ENCODE peak calls at places on chromosomes 13 and 19, in nine cellular contexts. A, P, Q, L, Y, C, F, X and B are unnamed samples.

GRCh38 chr19:55549500-55550320 is 4.4 kb upstream of the SBK3 start:
- DNase-seq in A (no peak), P (no peak), Q (no peak), L (peak; percentile 83), Y (no peak), C (no peak), F (peak; percentile 76), X (no peak), B (no peak)

GRCh38 chr13:71577127-71577526 is 289.9 kb downstream of the DACH1 start:
- DNase-seq in A (no peak), P (no peak), Q (no peak), L (no peak), Y (no peak), C (no peak), F (peak; percentile 12), X (no peak), B (no peak)

GRCh38 chr13:98738213-98738612 is 14.3 kb downstream of the SLC15A1 start:
- DNase-seq in A (no peak), P (no peak), Q (no peak), L (peak; percentile 57), Y (no peak), C (no peak), F (no peak), X (no peak), B (no peak)

GRCh38 chr19:16315825-16316505 is 8.7 kb upstream of the KLF2 start:
- DNase-seq in A (peak; percentile 78), P (no peak), Q (peak; percentile 75), L (no peak), Y (no peak), C (peak; percentile 84), F (peak; percentile 56), X (peak; percentile 52), B (no peak)

GRCh38 chr19:41994521-41994971 is 516 bp upstream of the ATP1A3 start:
- DNase-seq in A (no peak), P (no peak), Q (no peak), L (no peak), Y (no peak), C (no peak), F (no peak), X (no peak), B (no peak)

GRCh38 chr13:28532226-28533048 is 37.5 kb upstream of the FLT1 start:
- DNase-seq in A (no peak), P (peak; percentile 25), Q (no peak), L (peak; percentile 74), Y (no peak), C (peak; percentile 49), F (no peak), X (peak; percentile 53), B (no peak)

GRCh38 chr13:106474906-106475305 is 60.6 kb downstream of the EFNB2 start:
- DNase-seq in A (no peak), P (no peak), Q (no peak), L (peak; percentile 67), Y (no peak), C (no peak), F (no peak), X (no peak), B (no peak)

GRCh38 chr19:8519388-8519787 is 5.4 kb upstream of the ZNF414 start:
- DNase-seq in A (no peak), P (no peak), Q (no peak), L (no peak), Y (no peak), C (no peak), F (no peak), X (no peak), B (no peak)

GRCh38 chr19:32719611-32720059 is at the start of gene TDRD12:
- DNase-seq in A (no peak), P (no peak), Q (no peak), L (peak; percentile 75), Y (no peak), C (peak; percentile 78), F (no peak), X (no peak), B (no peak)

GRCh38 chr13:28534801-28535200 is 39.9 kb upstream of the FLT1 start:
- DNase-seq in A (no peak), P (no peak), Q (no peak), L (no peak), Y (no peak), C (no peak), F (no peak), X (no peak), B (no peak)

GRCh38 chr13:107808388-107808787 is 406.9 kb downstream of the LIG4 start:
- DNase-seq in A (no peak), P (no peak), Q (no peak), L (no peak), Y (no peak), C (no peak), F (no peak), X (no peak), B (no peak)

GRCh38 chr13:74461011-74461410 is 326.8 kb upstream of the KLF12 start:
- DNase-seq in A (no peak), P (no peak), Q (no peak), L (no peak), Y (no peak), C (no peak), F (no peak), X (no peak), B (no peak)

GRCh38 chr13:101511161-101511560 is 58.7 kb downstream of the ITGBL1 start:
- DNase-seq in A (no peak), P (no peak), Q (no peak), L (no peak), Y (no peak), C (no peak), F (no peak), X (no peak), B (no peak)

GRCh38 chr19:33641956-33642498 is 20.3 kb downstream of the CHST8 start:
- DNase-seq in A (no peak), P (no peak), Q (no peak), L (no peak), Y (no peak), C (no peak), F (no peak), X (no peak), B (peak; percentile 22)

GRCh38 chr13:45040626-45041025 is 51.3 kb downstream of the GPALPP1 start:
- DNase-seq in A (no peak), P (no peak), Q (no peak), L (no peak), Y (no peak), C (no peak), F (peak; percentile 42), X (no peak), B (no peak)

GRCh38 chr19:19459707-19460251 is 54.3 kb downstream of the GATAD2A start:
- DNase-seq in A (no peak), P (no peak), Q (peak; percentile 69), L (no peak), Y (peak; percentile 58), C (no peak), F (peak; percentile 44), X (peak; percentile 46), B (no peak)

GRCh38 chr19:19460761-19461265 is 54.5 kb downstream of the TSSK6 start:
- DNase-seq in A (peak; percentile 90), P (no peak), Q (peak; percentile 81), L (peak; percentile 71), Y (peak; percentile 57), C (peak; percentile 55), F (no peak), X (peak; percentile 69), B (no peak)

GRCh38 chr19:19461671-19462622 is 53.4 kb downstream of the TSSK6 start:
- DNase-seq in A (peak; percentile 91), P (no peak), Q (peak; percentile 72), L (peak; percentile 94), Y (no peak), C (peak; percentile 54), F (no peak), X (peak; percentile 58), B (no peak)

GRCh38 chr19:19460258-19460731 is 54.8 kb downstream of the GATAD2A start:
- DNase-seq in A (no peak), P (no peak), Q (no peak), L (no peak), Y (peak; percentile 13), C (no peak), F (no peak), X (no peak), B (no peak)

GRCh38 chr19:19461306-19461670 is 54.1 kb downstream of the TSSK6 start:
- DNase-seq in A (no peak), P (no peak), Q (no peak), L (no peak), Y (no peak), C (no peak), F (no peak), X (no peak), B (no peak)
- H3K27ac ChIP-seq in A (peak overlapping the region; percentile 80), P (no peak overlapping the region), Q (peak overlapping the region; percentile 2), L (peak overlapping the region; percentile 72), Y (peak overlapping the region; percentile 91), C (peak overlapping the region; percentile 54), F (peak overlapping the region; percentile 74), X (peak overlapping the region; percentile 68), B (peak overlapping the region; percentile 69)

GRCh38 chr19:43563816-43564215 is 11.5 kb downstream of the XRCC1 start:
- DNase-seq in A (no peak), P (no peak), Q (no peak), L (no peak), Y (no peak), C (no peak), F (no peak), X (no peak), B (no peak)
- H3K27ac ChIP-seq in A (peak overlapping the region; percentile 50), P (no peak overlapping the region), Q (no peak overlapping the region), L (no peak overlapping the region), Y (peak overlapping the region; percentile 82), C (no peak overlapping the region), F (no peak overlapping the region), X (no peak overlapping the region), B (no peak overlapping the region)

DNA sequence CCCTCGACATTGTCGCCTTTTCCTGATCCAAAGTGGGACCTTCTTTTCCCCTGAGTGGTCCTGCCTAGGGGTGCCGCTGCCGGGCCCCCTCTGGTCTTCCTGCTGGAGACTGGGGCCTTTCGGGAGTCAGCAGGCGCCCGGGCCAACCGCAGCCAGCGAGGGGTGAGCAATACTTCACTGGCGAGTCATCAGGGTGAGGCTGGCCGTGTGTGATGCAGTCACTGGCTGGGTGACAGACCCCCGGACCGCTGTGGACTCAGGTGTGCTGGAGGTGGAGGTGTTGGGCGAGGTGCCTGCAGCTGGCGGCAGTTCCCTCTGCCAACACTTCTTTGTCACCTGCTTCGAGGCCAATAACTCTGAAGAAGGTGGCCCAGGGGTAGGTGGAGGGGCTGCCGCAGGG is 1.5 kb upstream of the CGB5 start:
- DNase-seq in A (no peak), P (no peak), Q (no peak), L (peak; percentile 63), Y (no peak), C (no peak), F (no peak), X (no peak), B (no peak)
- H3K27ac ChIP-seq in A (no peak overlapping the region), P (no peak overlapping the region), Q (no peak overlapping the region), L (no peak overlapping the region), Y (no peak overlapping the region), C (no peak overlapping the region), F (no peak overlapping the region), X (no peak overlapping the region), B (peak overlapping the region; percentile 11)

DNA sequence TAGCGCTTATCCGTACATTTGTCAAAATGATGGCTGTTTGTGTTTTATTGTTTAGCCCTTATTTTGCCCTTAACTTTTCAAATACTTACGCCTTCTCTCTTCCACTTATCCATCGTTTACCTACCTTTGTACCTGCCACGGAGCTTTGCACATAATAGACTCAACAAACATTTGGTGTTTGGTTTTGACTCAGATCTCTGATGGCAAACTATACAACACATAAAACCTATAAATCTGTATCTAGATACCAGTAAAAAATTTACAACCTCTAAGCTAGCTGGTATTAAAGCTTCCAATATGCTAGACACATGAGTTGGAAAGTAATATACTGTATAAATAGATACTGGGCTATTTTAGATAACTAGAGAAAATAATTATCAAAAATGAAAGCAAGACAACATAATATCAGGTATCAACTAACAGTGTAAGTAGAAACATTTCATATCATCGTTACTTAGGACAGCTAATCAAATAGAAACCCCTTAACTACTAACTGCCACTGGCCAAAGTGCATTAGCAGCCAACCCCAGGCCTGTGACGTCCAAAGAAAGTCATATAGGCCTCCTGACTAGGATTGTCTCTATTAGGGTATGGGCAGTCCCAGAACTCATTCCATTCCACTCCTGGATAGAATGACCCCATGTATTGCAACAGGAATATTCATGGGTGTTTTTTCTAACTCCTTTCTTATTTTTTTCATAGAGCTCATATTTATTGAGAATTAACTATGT is 53.8 kb downstream of the KCTD12 start:
- DNase-seq in A (no peak), P (no peak), Q (no peak), L (no peak), Y (no peak), C (no peak), F (no peak), X (no peak), B (no peak)
- H3K27ac ChIP-seq in A (no peak overlapping the region), P (no peak overlapping the region), Q (no peak overlapping the region), L (no peak overlapping the region), Y (no peak overlapping the region), C (no peak overlapping the region), F (no peak overlapping the region), X (no peak overlapping the region), B (no peak overlapping the region)